ENCODE peak calls at places on chromosomes 12 and 14, in five cellular contexts. I, P, B, A and U are unnamed samples.

GRCh38 chr12:62267490-62267889 is 7.3 kb downstream of the USP15 start:
- DNase-seq in I (no peak), P (no peak), B (no peak), A (no peak), U (no peak)

GRCh38 chr14:53537421-53538315 is 384.5 kb upstream of the DDHD1 start:
- DNase-seq in I (no peak), P (no peak), B (no peak), A (no peak), U (no peak)

GRCh38 chr12:40663781-40664180 is 28.5 kb upstream of the CNTN1 start:
- DNase-seq in I (no peak), P (no peak), B (no peak), A (no peak), U (no peak)

GRCh38 chr14:64614992-64615391 is 65.2 kb downstream of the PPP1R36 start:
- DNase-seq in I (peak), P (no peak), B (no peak), A (no peak), U (no peak)

GRCh38 chr12:132430838-132431826 is 58.8 kb upstream of the FBRSL1 start:
- DNase-seq in I (no peak), P (no peak), B (no peak), A (no peak), U (no peak)

GRCh38 chr14:98185036-98185435 is 1087.0 kb downstream of the BCL11B start:
- DNase-seq in I (no peak), P (no peak), B (no peak), A (no peak), U (no peak)

GRCh38 chr12:53170876-53171724 is 9.4 kb upstream of the ZNF740 start:
- DNase-seq in I (no peak), P (no peak), B (no peak), A (no peak), U (peak)

GRCh38 chr14:96146131-96146771 is 58.4 kb upstream of the BDKRB2 start:
- DNase-seq in I (peak), P (no peak), B (no peak), A (no peak), U (no peak)

GRCh38 chr12:125689576-125690410 is 624.6 kb downstream of the AACS start:
- DNase-seq in I (no peak), P (no peak), B (no peak), A (no peak), U (no peak)

GRCh38 chr12:116601524-116601923 is 42.3 kb downstream of the MAP1LC3B2 start:
- DNase-seq in I (peak), P (no peak), B (no peak), A (no peak), U (peak)

GRCh38 chr12:58765653-58766554 is 154.4 kb downstream of the LRIG3 start:
- DNase-seq in I (peak), P (no peak), B (no peak), A (no peak), U (no peak)

GRCh38 chr12:51832708-51833107 is 15.8 kb downstream of the FIGNL2 start:
- DNase-seq in I (no peak), P (no peak), B (no peak), A (no peak), U (no peak)

GRCh38 chr14:90383731-90384542 is 12.9 kb upstream of the CALM1 start:
- DNase-seq in I (peak), P (peak), B (peak), A (peak), U (peak)

GRCh38 chr14:105883066-105884005 is 357.0 kb downstream of the TMEM121 start:
- DNase-seq in I (no peak), P (no peak), B (peak), A (peak), U (no peak)

GRCh38 chr14:103529383-103530365 is 678 bp downstream of the TRMT61A start:
- DNase-seq in I (no peak), P (no peak), B (no peak), A (no peak), U (no peak)

GRCh38 chr14:22375321-22375930 is 213.6 kb downstream of the DAD1 start:
- DNase-seq in I (peak), P (no peak), B (no peak), A (no peak), U (peak)

GRCh38 chr12:105482976-105483375 is 152.5 kb downstream of the C12orf75 start:
- DNase-seq in I (no peak), P (no peak), B (no peak), A (no peak), U (no peak)

GRCh38 chr14:98808494-98809407 is 463.2 kb downstream of the BCL11B start:
- DNase-seq in I (no peak), P (no peak), B (no peak), A (no peak), U (no peak)

GRCh38 chr14:95229749-95230148 is 72.4 kb upstream of the DICER1 start:
- DNase-seq in I (no peak), P (no peak), B (no peak), A (no peak), U (no peak)

GRCh38 chr12:123900898-123901376 is 71.7 kb downstream of the CCDC92 start:
- DNase-seq in I (peak), P (no peak), B (no peak), A (no peak), U (no peak)

GRCh38 chr14:99524804-99525698 is 43.8 kb downstream of the CCNK start:
- DNase-seq in I (peak), P (no peak), B (no peak), A (peak), U (peak)

GRCh38 chr12:77742631-77743030 is 88.1 kb upstream of the NAV3 start:
- DNase-seq in I (peak), P (no peak), B (no peak), A (no peak), U (no peak)

GRCh38 chr14:72743626-72744025 is 150.3 kb downstream of the DPF3 start:
- DNase-seq in I (no peak), P (peak), B (no peak), A (no peak), U (no peak)

GRCh38 chr12:127133675-127134335 is 1133.2 kb upstream of the TMEM132C start:
- DNase-seq in I (peak), P (no peak), B (no peak), A (peak), U (no peak)

GRCh38 chr12:75707983-75708382 is 196.6 kb upstream of the KRR1 start:
- DNase-seq in I (no peak), P (no peak), B (no peak), A (no peak), U (no peak)

GRCh38 chr14:34258318-34258717 is 203.7 kb downstream of the SPTSSA start:
- DNase-seq in I (peak), P (no peak), B (no peak), A (no peak), U (no peak)

GRCh38 chr12:88600272-88600671 is 20.0 kb upstream of the KITLG start:
- DNase-seq in I (peak), P (no peak), B (no peak), A (no peak), U (no peak)

GRCh38 chr14:98200621-98201020 is 1071.4 kb downstream of the BCL11B start:
- DNase-seq in I (no peak), P (no peak), B (no peak), A (no peak), U (no peak)

GRCh38 chr12:131494141-131494733 is 216.7 kb upstream of the SFSWAP start:
- DNase-seq in I (no peak), P (peak), B (no peak), A (no peak), U (no peak)

GRCh38 chr14:70893842-70894237 is 13.4 kb upstream of the PCNX1 start:
- DNase-seq in I (no peak), P (no peak), B (no peak), A (no peak), U (no peak)

GRCh38 chr14:24597403-24597802 is 12.1 kb downstream of the GZMH start:
- DNase-seq in I (no peak), P (no peak), B (no peak), A (no peak), U (no peak)

GRCh38 chr14:74541225-74541624 is 47.7 kb downstream of the ISCA2 start:
- DNase-seq in I (no peak), P (no peak), B (no peak), A (no peak), U (no peak)

GRCh38 chr12:53652366-53652765 is 23.5 kb downstream of the ATP5MC2 start:
- DNase-seq in I (no peak), P (no peak), B (no peak), A (no peak), U (no peak)

GRCh38 chr12:54216580-54217308 is 28.0 kb upstream of the SMUG1 start:
- DNase-seq in I (peak), P (peak), B (peak), A (peak), U (peak)

GRCh38 chr12:24845615-24846014 is 103.3 kb downstream of the BCAT1 start:
- DNase-seq in I (no peak), P (no peak), B (no peak), A (no peak), U (no peak)

GRCh38 chr12:113204806-113205205 is 16.5 kb upstream of the TPCN1 start:
- DNase-seq in I (no peak), P (no peak), B (no peak), A (no peak), U (no peak)

GRCh38 chr14:64806202-64806861 is 73.4 kb downstream of the SPTB start:
- DNase-seq in I (peak), P (no peak), B (no peak), A (peak), U (no peak)